ENCODE peak calls at places on chromosomes 16 and 17, in four cellular contexts. U, M, K and I are unnamed samples. For H3K27me3 and H3K4me1, the result is how much of the 10 kb centered on the place peaks cover.

GRCh38 chr16:70258065-70258464 is 6.3 kb upstream of the EXOSC6 start:
- DNase-seq in U (no peak), M (no peak), K (no peak), I (no peak)

GRCh38 chr17:75260679-75261335 is 599 bp downstream of the GGA3 start:
- DNase-seq in U (no peak), M (no peak), K (no peak), I (no peak)

GRCh38 chr16:72043539-72043938 is 10.8 kb upstream of the HP start:
- DNase-seq in U (no peak), M (no peak), K (no peak), I (no peak)

GRCh38 chr17:38428643-38429371 is 543 bp downstream of the ARHGAP23 start:
- DNase-seq in U (peak), M (no peak), K (peak), I (no peak)

GRCh38 chr16:22683258-22683657 is 130.7 kb upstream of the HS3ST2 start:
- DNase-seq in U (no peak), M (no peak), K (no peak), I (no peak)

GRCh38 chr16:21565816-21566669 is 33.3 kb upstream of the METTL9 start:
- DNase-seq in U (no peak), M (no peak), K (no peak), I (no peak)

GRCh38 chr16:71479420-71479819 is 9.7 kb downstream of the ZNF19 start:
- DNase-seq in U (no peak), M (no peak), K (peak), I (no peak)

GRCh38 chr16:2814757-2815298 is 2.2 kb upstream of the PRSS21 start:
- DNase-seq in U (no peak), M (no peak), K (no peak), I (no peak)

GRCh38 chr17:74842599-74843351 is 16.9 kb downstream of the GRIN2C start:
- DNase-seq in U (peak), M (no peak), K (peak), I (peak)

GRCh38 chr17:77117415-77117814 is 23.4 kb upstream of the SEC14L1 start:
- DNase-seq in U (no peak), M (no peak), K (no peak), I (no peak)

GRCh38 chr17:3558603-3559269 is 1.1 kb upstream of the TRPV3 start:
- DNase-seq in U (no peak), M (peak), K (no peak), I (peak)

GRCh38 chr17:4161179-4161559 is 18.2 kb downstream of the CYB5D2 start:
- DNase-seq in U (no peak), M (no peak), K (peak), I (no peak)

GRCh38 chr17:72460711-72461110 is 339.9 kb downstream of the SOX9 start:
- DNase-seq in U (no peak), M (no peak), K (no peak), I (no peak)

GRCh38 chr16:56549744-56550385 is 15.0 kb upstream of the MT4 start:
- DNase-seq in U (no peak), M (no peak), K (no peak), I (no peak)

GRCh38 chr16:67926181-67926742 is 5.4 kb downstream of the CTRL start:
- DNase-seq in U (no peak), M (no peak), K (peak), I (no peak)

GRCh38 chr17:68491381-68491849 is 20.8 kb upstream of the PRKAR1A start:
- DNase-seq in U (peak), M (no peak), K (no peak), I (peak)

GRCh38 chr17:77466140-77466539 is 325.4 kb downstream of the SEC14L1 start:
- DNase-seq in U (no peak), M (no peak), K (no peak), I (no peak)

GRCh38 chr17:57518587-57519118 is 226.4 kb downstream of the CCDC182 start:
- DNase-seq in U (peak), M (no peak), K (no peak), I (no peak)

GRCh38 chr16:65769055-65769465 is 597.4 kb upstream of the CDH5 start:
- DNase-seq in U (no peak), M (no peak), K (peak), I (no peak)

GRCh38 chr16:54281535-54282201 is 4.9 kb downstream of the IRX3 start:
- DNase-seq in U (no peak), M (no peak), K (no peak), I (no peak)

GRCh38 chr17:74368341-74369152 is 1.2 kb downstream of the GPR142 start:
- DNase-seq in U (peak), M (peak), K (peak), I (peak)

GRCh38 chr17:80030730-80031410 is 4.8 kb downstream of the TBC1D16 start:
- DNase-seq in U (no peak), M (no peak), K (no peak), I (peak)

GRCh38 chr17:39579318-39580081 is 28.2 kb downstream of the NEUROD2 start:
- DNase-seq in U (peak), M (no peak), K (peak), I (no peak)

GRCh38 chr17:33142703-33143299 is 150.3 kb downstream of the ASIC2 start:
- DNase-seq in U (no peak), M (no peak), K (peak), I (peak)

GRCh38 chr16:73011926-73012325 is 36.0 kb downstream of the ZFHX3 start:
- DNase-seq in U (no peak), M (no peak), K (no peak), I (no peak)

GRCh38 chr16:85227924-85228462 is 115.7 kb upstream of the CIBAR2 start:
- DNase-seq in U (no peak), M (no peak), K (no peak), I (no peak)
- TF ChIP-seq CTCF in U (no peak), M (no peak), K (no peak), I (no peak)

GRCh38 chr17:50560931-50561750 is 626 bp downstream of the CACNA1G start:
- DNase-seq in U (no peak), M (no peak), K (no peak), I (no peak)
- H3K27me3 ChIP-seq in U (half or more), M (under half), K (half or more), I (half or more)

DNA sequence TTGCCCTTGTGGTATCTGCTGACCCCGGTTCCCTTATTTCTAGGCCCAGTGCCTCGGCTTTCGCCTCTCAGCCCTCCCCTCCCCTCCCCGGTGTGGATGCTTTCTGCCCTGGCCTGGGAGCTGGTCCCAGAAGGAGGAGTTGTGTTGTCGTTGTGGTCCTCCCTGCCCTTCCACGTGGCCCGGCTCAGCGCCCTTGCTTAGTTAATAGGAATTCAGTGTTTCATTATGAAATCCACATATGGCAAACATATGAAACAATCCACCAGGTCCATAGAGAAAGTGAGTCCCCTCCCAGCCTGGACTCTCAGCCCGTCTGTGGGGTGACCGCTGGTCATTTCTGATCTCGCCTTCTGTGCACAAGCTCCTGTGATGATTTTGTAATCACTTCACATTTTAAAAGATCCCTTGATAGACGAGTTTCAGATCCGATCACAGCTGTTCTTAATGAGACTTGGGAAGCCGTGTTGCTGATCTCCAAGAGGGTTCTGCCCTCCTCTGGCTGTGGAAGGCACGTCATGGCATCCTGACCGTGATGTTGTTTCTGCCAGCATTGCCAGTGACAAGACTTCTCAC is 112.1 kb downstream of the BANP start:
- DNase-seq in U (peak), M (no peak), K (no peak), I (no peak)
- H3K4me1 ChIP-seq in U (under half), M (under half), K (under half), I (under half)

GRCh38 chr16:19659554-19659953 is 58.5 kb downstream of the KNOP1 start:
- DNase-seq in U (no peak), M (no peak), K (no peak), I (no peak)

GRCh38 chr16:19664166-19664565 is 53.9 kb downstream of the KNOP1 start:
- DNase-seq in U (no peak), M (no peak), K (no peak), I (no peak)

GRCh38 chr16:19666451-19666850 is 51.6 kb downstream of the KNOP1 start:
- DNase-seq in U (peak), M (no peak), K (no peak), I (no peak)

GRCh38 chr16:19660432-19660831 is 57.6 kb downstream of the KNOP1 start:
- DNase-seq in U (no peak), M (no peak), K (no peak), I (no peak)

DNA sequence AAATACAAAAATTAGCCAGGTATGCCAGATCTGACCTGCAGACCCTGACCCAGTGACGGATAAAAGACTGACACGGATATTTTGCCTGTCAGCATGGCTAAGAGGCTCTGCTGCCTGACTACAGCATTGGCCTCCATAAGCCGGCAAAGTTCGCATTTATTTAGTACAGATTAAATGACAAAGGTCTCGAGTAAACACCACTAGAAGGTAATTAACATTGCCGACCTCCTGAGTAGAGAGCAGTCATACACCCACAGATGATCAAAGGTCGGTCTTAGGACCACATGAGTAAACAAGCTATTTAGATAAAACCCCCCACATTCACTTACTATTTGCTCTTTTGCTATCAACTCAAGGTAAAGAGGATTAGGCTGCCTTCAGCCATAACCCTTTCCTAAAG is 55.7 kb downstream of the KNOP1 start:
- DNase-seq in U (no peak), M (no peak), K (no peak), I (no peak)
- TF ChIP-seq CTCF in U (no peak), M (no peak), K (no peak), I (no peak)

GRCh38 chr16:4426722-4427372 is 1.2 kb downstream of the DNAJA3 start:
- DNase-seq in U (no peak), M (no peak), K (no peak), I (no peak)
- H3K27me3 ChIP-seq in U (under half), M (under half), K (under half), I (under half)

DNA sequence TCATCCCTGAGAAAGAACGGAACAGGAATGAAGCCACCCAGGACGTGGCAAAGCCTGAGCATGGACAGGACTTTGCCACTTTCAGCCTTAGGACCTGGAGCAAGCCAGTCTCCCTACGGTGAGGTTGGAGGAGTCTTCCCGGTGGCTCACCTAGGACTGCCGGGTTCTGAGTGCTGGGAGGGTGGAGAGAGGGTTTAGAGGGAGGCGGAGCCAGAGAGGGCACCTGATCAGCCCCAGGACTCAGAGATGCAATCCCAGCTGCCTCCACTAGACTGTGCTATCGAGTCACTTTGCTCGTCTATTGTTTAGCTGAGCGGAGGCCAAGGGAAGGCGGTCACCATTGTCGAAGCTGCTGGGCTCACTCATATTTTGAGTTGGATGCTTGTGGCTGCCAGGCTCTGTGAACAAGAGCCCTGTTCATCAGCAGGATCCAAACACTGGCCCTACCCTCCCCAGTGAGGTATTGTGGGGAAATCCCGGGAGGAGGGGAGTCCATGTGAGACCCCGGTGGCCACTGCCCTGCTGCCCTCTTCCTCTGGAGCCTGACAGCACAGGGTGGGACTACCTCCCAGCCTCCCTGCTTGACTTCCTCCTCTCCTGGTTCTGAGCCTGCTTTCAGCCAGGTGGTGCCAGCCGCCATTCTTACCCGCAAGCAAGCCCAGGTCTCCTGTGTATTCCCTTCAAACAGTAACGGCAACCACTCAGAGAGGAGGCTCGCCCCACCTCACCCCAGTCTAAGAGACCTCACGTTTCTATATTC is 7.0 kb downstream of the KRT14 start:
- DNase-seq in U (peak), M (no peak), K (peak), I (peak)
- H3K4me1 ChIP-seq in U (under half), M (under half), K (under half), I (under half)

GRCh38 chr17:18851206-18851605 is 6.7 kb upstream of the PRPSAP2 start:
- DNase-seq in U (no peak), M (no peak), K (no peak), I (no peak)
- TF ChIP-seq CTCF in U (no peak), M (peak), K (no peak), I (no peak)

GRCh38 chr17:44757918-44758413 is 822 bp upstream of the ADAM11 start:
- DNase-seq in U (no peak), M (no peak), K (no peak), I (no peak)
- H3K27me3 ChIP-seq in U (under half), M (under half), K (under half), I (under half)

GRCh38 chr16:64282181-64282580 is 839.7 kb downstream of the CDH11 start:
- DNase-seq in U (no peak), M (no peak), K (no peak), I (no peak)

GRCh38 chr16:64276646-64277045 is 845.2 kb downstream of the CDH11 start:
- DNase-seq in U (no peak), M (no peak), K (no peak), I (no peak)

GRCh38 chr16:64280317-64280716 is 841.5 kb downstream of the CDH11 start:
- DNase-seq in U (no peak), M (no peak), K (no peak), I (no peak)

GRCh38 chr16:64278196-64278595 is 843.7 kb downstream of the CDH11 start:
- DNase-seq in U (no peak), M (no peak), K (no peak), I (no peak)
- H3K4me1 ChIP-seq in U (under half), M (under half), K (under half), I (under half)

DNA sequence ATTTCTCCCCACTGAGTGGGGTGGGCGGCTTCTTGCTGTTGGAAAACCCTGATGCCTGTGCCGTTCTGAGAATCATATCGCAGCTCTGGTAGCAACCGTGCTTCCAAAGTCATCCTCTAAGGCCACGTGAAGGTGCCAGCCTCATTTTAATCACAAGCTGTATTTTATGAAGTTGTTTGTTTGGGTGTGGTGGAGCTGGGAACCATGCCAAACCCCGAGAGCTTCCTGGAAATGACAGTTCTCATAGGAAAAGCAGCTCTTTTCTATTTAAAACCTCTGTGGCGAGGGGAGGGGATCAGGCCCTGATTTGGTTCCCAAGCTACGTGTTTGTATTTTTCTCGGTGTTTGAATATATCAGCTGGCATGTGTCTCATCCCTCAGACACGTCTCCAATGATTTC is 21.7 kb downstream of the KNOP1 start:
- DNase-seq in U (peak), M (peak), K (peak), I (peak)
- TF ChIP-seq CTCF in U (no peak), M (no peak), K (no peak), I (no peak)